ENCODE peak calls at places on chromosome 5, in four cellular contexts. I is A549, Y is GM23248, W is esophagus squamous epithelium. V is an unnamed sample.

GRCh38 chr5:172293054-172293744 is 9.6 kb upstream of the UBTD2 start:
- DNase-seq in Y (peak), I (peak), W (no peak), V (peak)

GRCh38 chr5:108641596-108641995 is 106.1 kb upstream of the FER start:
- DNase-seq in W (no peak), Y (no peak), I (no peak), V (no peak)

GRCh38 chr5:29099585-29099984 is 2061.2 kb upstream of the CDH9 start:
- DNase-seq in W (no peak), I (no peak), Y (no peak), V (no peak)

GRCh38 chr5:37730896-37731455 is 108.9 kb downstream of the GDNF start:
- DNase-seq in I (no peak), Y (no peak), W (no peak), V (no peak)

GRCh38 chr5:6302684-6303083 is 75.7 kb downstream of the MED10 start:
- DNase-seq in Y (peak), I (no peak), W (no peak), V (no peak)

GRCh38 chr5:96133337-96134094 is 171.9 kb upstream of the ELL2 start:
- DNase-seq in W (no peak), I (no peak), Y (no peak), V (no peak)

GRCh38 chr5:41776435-41776834 is 93.8 kb downstream of the OXCT1 start:
- DNase-seq in Y (no peak), I (no peak), W (no peak), V (no peak)

GRCh38 chr5:66122379-66123034 is 21.6 kb upstream of the SREK1 start:
- DNase-seq in W (no peak), I (no peak), Y (peak), V (no peak)

GRCh38 chr5:127924606-127925005 is 159.0 kb upstream of the SLC12A2 start:
- DNase-seq in W (no peak), I (no peak), Y (no peak), V (no peak)

GRCh38 chr5:54703091-54703490 is 185.5 kb downstream of the SNX18 start:
- DNase-seq in W (no peak), I (no peak), Y (peak), V (no peak)

GRCh38 chr5:59791131-59791485 is 102.4 kb downstream of the PDE4D start:
- DNase-seq in I (no peak), W (no peak), Y (no peak), V (no peak)

GRCh38 chr5:135662683-135663082 is 83.9 kb upstream of the CXCL14 start:
- DNase-seq in Y (no peak), W (no peak), I (no peak), V (no peak)

GRCh38 chr5:35903631-35904203 is 34.7 kb downstream of the CAPSL start:
- DNase-seq in W (no peak), Y (no peak), I (no peak), V (no peak)

GRCh38 chr5:163563880-163564279 is 58.5 kb downstream of the MAT2B start:
- DNase-seq in Y (no peak), I (no peak), W (no peak), V (no peak)

GRCh38 chr5:139246394-139246793 is 47.1 kb upstream of the MATR3 start:
- DNase-seq in I (no peak), W (no peak), Y (peak), V (no peak)

GRCh38 chr5:151198861-151199260 is 25.0 kb downstream of the CCDC69 start:
- DNase-seq in I (no peak), W (no peak), Y (no peak), V (no peak)

GRCh38 chr5:112186401-112186990 is 232.6 kb downstream of the EPB41L4A start:
- DNase-seq in I (peak), Y (peak), W (no peak), V (no peak)

GRCh38 chr5:73664796-73665195 is 38.8 kb downstream of the ARHGEF28 start:
- DNase-seq in I (no peak), W (no peak), Y (no peak), V (no peak)

GRCh38 chr5:145495741-145496140 is 339.4 kb downstream of the PRELID2 start:
- DNase-seq in W (no peak), Y (peak), I (peak), V (peak)

GRCh38 chr5:160097981-160098380 is 21.3 kb downstream of the PWWP2A start:
- DNase-seq in W (no peak), Y (peak), I (no peak), V (no peak)

GRCh38 chr5:151195622-151196021 is 28.3 kb downstream of the CCDC69 start:
- DNase-seq in I (no peak), Y (peak), W (no peak), V (no peak)

GRCh38 chr5:81762853-81763252 is 12.0 kb upstream of the SSBP2 start:
- DNase-seq in W (no peak), I (no peak), Y (no peak), V (no peak)

GRCh38 chr5:125044491-125045282 is 298.2 kb upstream of the ZNF608 start:
- DNase-seq in Y (peak), W (no peak), I (no peak), V (no peak)

GRCh38 chr5:169131944-169132343 is 169.0 kb downstream of the SLIT3 start:
- DNase-seq in I (no peak), Y (no peak), W (no peak), V (no peak)

GRCh38 chr5:9269024-9269423 is 276.9 kb downstream of the SEMA5A start:
- DNase-seq in W (no peak), I (no peak), Y (peak), V (no peak)

GRCh38 chr5:80140496-80140895 is 105.3 kb downstream of the THBS4 start:
- DNase-seq in I (no peak), Y (no peak), W (no peak), V (no peak)

GRCh38 chr5:3116366-3116765 is 364.9 kb upstream of the IRX2 start:
- DNase-seq in W (no peak), Y (no peak), I (no peak), V (no peak)

DNA sequence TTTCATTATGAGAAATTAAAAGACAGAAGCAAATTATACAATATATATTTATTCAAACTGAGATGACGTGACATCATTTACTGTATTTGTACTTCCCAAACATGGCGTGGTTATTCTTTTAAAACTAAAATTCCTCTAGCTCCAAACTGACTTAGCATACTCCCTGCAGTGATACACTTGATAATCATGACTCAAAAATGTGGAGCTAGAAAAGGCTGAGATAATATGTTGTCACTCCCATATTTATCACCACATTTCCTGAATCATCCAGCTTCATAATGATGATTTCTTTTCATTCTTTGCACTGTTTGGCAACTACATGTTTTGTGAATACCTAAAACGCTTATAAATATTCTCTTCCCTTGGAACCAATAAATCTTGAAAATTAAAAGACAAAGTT is 341.1 kb downstream of the EBF1 start:
- DNase-seq in W (no peak), Y (peak), I (no peak), V (no peak)
- H3K27ac ChIP-seq in W (no peak), Y (peak), I (no peak), V (no peak)

GRCh38 chr5:79111387-79111959 is at the start of gene BHMT:
- DNase-seq in Y (no peak), W (no peak), I (no peak), V (no peak)

GRCh38 chr5:79112703-79113058 is 1.1 kb downstream of the BHMT start:
- DNase-seq in I (no peak), Y (no peak), W (no peak), V (no peak)

GRCh38 chr5:79108792-79109191 is 2.8 kb upstream of the BHMT start:
- DNase-seq in W (no peak), Y (no peak), I (no peak), V (no peak)

GRCh38 chr5:79109527-79110492 is 1.8 kb upstream of the BHMT start:
- DNase-seq in I (no peak), W (no peak), Y (no peak), V (no peak)

GRCh38 chr5:79111960-79112702 is 522 bp downstream of the BHMT start:
- DNase-seq in Y (peak), I (no peak), W (no peak), V (no peak)
- H3K4me3 ChIP-seq in Y (peak), I (no peak), W (no peak), V (no peak)

DNA sequence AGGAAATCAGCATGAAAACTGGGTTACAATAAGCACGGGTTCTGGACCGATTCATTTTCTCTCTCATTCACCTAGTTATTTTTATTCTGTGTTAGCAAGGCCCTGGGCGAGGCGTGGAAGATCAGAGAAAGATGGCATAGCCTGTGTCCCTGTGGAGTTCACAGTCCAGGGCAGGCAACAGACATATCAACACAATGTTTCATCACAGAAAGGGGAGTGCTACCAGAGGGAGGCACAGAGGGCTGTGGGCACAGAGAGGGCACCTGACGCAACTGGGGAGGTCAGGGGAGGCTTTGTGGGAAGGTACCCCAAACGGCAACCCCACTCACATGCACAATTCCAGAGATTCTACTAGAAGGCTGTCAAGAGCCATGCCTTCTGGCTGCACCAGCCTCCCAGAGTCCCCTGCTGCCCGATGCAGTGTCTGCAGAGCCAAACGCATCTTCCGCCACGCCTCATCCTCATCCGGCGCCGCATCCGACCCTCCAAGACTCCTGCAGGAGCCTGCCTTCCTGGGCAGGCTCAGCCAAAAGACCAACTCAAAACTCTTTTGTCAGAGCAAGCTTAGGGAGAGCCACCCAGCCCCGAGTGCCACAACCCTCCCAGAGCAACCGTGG is 1.4 kb downstream of the FAM193B start:
- DNase-seq in I (no peak), W (no peak), Y (peak), V (no peak)
- H3K27ac ChIP-seq in I (no peak), W (peak), Y (peak), V (peak)

GRCh38 chr5:54175-54730 is 37.7 kb upstream of the PLEKHG4B start:
- DNase-seq in I (no peak), Y (no peak), W (no peak), V (no peak)
- H3K4me3 ChIP-seq in I (peak), Y (no peak), W (peak), V (peak)

GRCh38 chr5:1004598-1005361 is 3.8 kb upstream of the NKD2 start:
- DNase-seq in Y (peak), I (peak), W (no peak), V (peak)
- H3K27ac ChIP-seq in Y (no peak), I (peak), W (peak), V (no peak)

GRCh38 chr5:52674815-52675545 is 112.7 kb upstream of the ITGA1 start:
- DNase-seq in I (no peak), Y (peak), W (no peak), V (no peak)
- H3K4me3 ChIP-seq in I (no peak), Y (peak), W (no peak), V (no peak)